ENCODE peak calls at places on chromosome 20, in ten cellular contexts. One of them, this sample, is unnamed.

GRCh38 chr20:37534401-37535157 is 6.9 kb upstream of the BLCAP start:
- DNase-seq in breast epithelium: no peak
- DNase-seq in Caki2: peak
- DNase-seq in right cardiac atrium: no peak
- DNase-seq in ACHN: peak
- DNase-seq in GM12892: no peak
- DNase-seq in amniotic stem cell: peak
- DNase-seq in AG04449: no peak
- DNase-seq in NCI-H526 treated with DMSO at 0.1 percent for 48 hours: peak
- DNase-seq in CMK: no peak
- DNase-seq in this sample: peak

GRCh38 chr20:3786665-3787639 is at the start of gene CENPB:
- DNase-seq in AG04449: no peak
- DNase-seq in ACHN: peak
- DNase-seq in GM12892: peak
- DNase-seq in Caki2: peak
- DNase-seq in CMK: peak
- DNase-seq in amniotic stem cell: peak
- DNase-seq in right cardiac atrium: peak
- DNase-seq in breast epithelium: peak
- DNase-seq in NCI-H526 treated with DMSO at 0.1 percent for 48 hours: peak
- DNase-seq in this sample: peak

GRCh38 chr20:32972181-32973076 is 31.8 kb downstream of the SUN5 start:
- DNase-seq in ACHN: no peak
- DNase-seq in amniotic stem cell: no peak
- DNase-seq in Caki2: no peak
- DNase-seq in right cardiac atrium: no peak
- DNase-seq in GM12892: peak
- DNase-seq in CMK: peak
- DNase-seq in breast epithelium: no peak
- DNase-seq in NCI-H526 treated with DMSO at 0.1 percent for 48 hours: no peak
- DNase-seq in AG04449: no peak
- DNase-seq in this sample: no peak

GRCh38 chr20:60058869-60059268 is 100.6 kb downstream of the CDH26 start:
- DNase-seq in GM12892: no peak
- DNase-seq in right cardiac atrium: no peak
- DNase-seq in breast epithelium: no peak
- DNase-seq in NCI-H526 treated with DMSO at 0.1 percent for 48 hours: no peak
- DNase-seq in amniotic stem cell: no peak
- DNase-seq in Caki2: no peak
- DNase-seq in ACHN: no peak
- DNase-seq in CMK: no peak
- DNase-seq in AG04449: no peak
- DNase-seq in this sample: no peak

GRCh38 chr20:62938105-62938888 is at the start of gene GID8:
- DNase-seq in ACHN: peak
- DNase-seq in AG04449: no peak
- DNase-seq in NCI-H526 treated with DMSO at 0.1 percent for 48 hours: peak
- DNase-seq in GM12892: peak
- DNase-seq in breast epithelium: no peak
- DNase-seq in CMK: no peak
- DNase-seq in Caki2: peak
- DNase-seq in amniotic stem cell: no peak
- DNase-seq in right cardiac atrium: peak
- DNase-seq in this sample: peak

GRCh38 chr20:34951252-34951651 is 4.4 kb downstream of the GSS start:
- DNase-seq in GM12892: no peak
- DNase-seq in breast epithelium: no peak
- DNase-seq in NCI-H526 treated with DMSO at 0.1 percent for 48 hours: peak
- DNase-seq in ACHN: no peak
- DNase-seq in amniotic stem cell: no peak
- DNase-seq in AG04449: no peak
- DNase-seq in right cardiac atrium: no peak
- DNase-seq in CMK: no peak
- DNase-seq in Caki2: no peak
- DNase-seq in this sample: no peak

GRCh38 chr20:32544893-32545840 is 40.0 kb downstream of the NOL4L start:
- DNase-seq in breast epithelium: no peak
- DNase-seq in amniotic stem cell: no peak
- DNase-seq in GM12892: no peak
- DNase-seq in ACHN: no peak
- DNase-seq in Caki2: no peak
- DNase-seq in AG04449: no peak
- DNase-seq in CMK: no peak
- DNase-seq in NCI-H526 treated with DMSO at 0.1 percent for 48 hours: no peak
- DNase-seq in right cardiac atrium: no peak
- DNase-seq in this sample: no peak

GRCh38 chr20:6134592-6134991 is 11.8 kb upstream of the FERMT1 start:
- DNase-seq in right cardiac atrium: no peak
- DNase-seq in AG04449: no peak
- DNase-seq in ACHN: no peak
- DNase-seq in GM12892: no peak
- DNase-seq in CMK: no peak
- DNase-seq in NCI-H526 treated with DMSO at 0.1 percent for 48 hours: no peak
- DNase-seq in Caki2: no peak
- DNase-seq in breast epithelium: no peak
- DNase-seq in amniotic stem cell: no peak
- DNase-seq in this sample: no peak

GRCh38 chr20:10359621-10360040 is 74.4 kb downstream of the MKKS start:
- DNase-seq in AG04449: no peak
- DNase-seq in right cardiac atrium: no peak
- DNase-seq in NCI-H526 treated with DMSO at 0.1 percent for 48 hours: no peak
- DNase-seq in Caki2: peak
- DNase-seq in CMK: no peak
- DNase-seq in ACHN: no peak
- DNase-seq in GM12892: no peak
- DNase-seq in breast epithelium: no peak
- DNase-seq in amniotic stem cell: no peak
- DNase-seq in this sample: no peak

GRCh38 chr20:32524871-32525501 is 60.1 kb downstream of the NOL4L start:
- DNase-seq in right cardiac atrium: peak
- DNase-seq in ACHN: no peak
- DNase-seq in GM12892: no peak
- DNase-seq in AG04449: no peak
- DNase-seq in CMK: no peak
- DNase-seq in Caki2: no peak
- DNase-seq in breast epithelium: peak
- DNase-seq in amniotic stem cell: no peak
- DNase-seq in NCI-H526 treated with DMSO at 0.1 percent for 48 hours: no peak
- DNase-seq in this sample: no peak

GRCh38 chr20:38893485-38894090 is 32.6 kb upstream of the FAM83D start:
- DNase-seq in ACHN: peak
- DNase-seq in AG04449: no peak
- DNase-seq in right cardiac atrium: peak
- DNase-seq in CMK: peak
- DNase-seq in Caki2: peak
- DNase-seq in breast epithelium: peak
- DNase-seq in NCI-H526 treated with DMSO at 0.1 percent for 48 hours: peak
- DNase-seq in amniotic stem cell: no peak
- DNase-seq in GM12892: peak
- DNase-seq in this sample: peak

GRCh38 chr20:43590036-43590391 is 723 bp upstream of the IFT52 start:
- DNase-seq in Caki2: no peak
- DNase-seq in CMK: no peak
- DNase-seq in breast epithelium: no peak
- DNase-seq in right cardiac atrium: no peak
- DNase-seq in NCI-H526 treated with DMSO at 0.1 percent for 48 hours: no peak
- DNase-seq in amniotic stem cell: no peak
- DNase-seq in AG04449: no peak
- DNase-seq in ACHN: peak
- DNase-seq in GM12892: no peak
- DNase-seq in this sample: no peak

GRCh38 chr20:20710443-20710842 is 2.0 kb downstream of the RALGAPA2 start:
- DNase-seq in Caki2: no peak
- DNase-seq in ACHN: no peak
- DNase-seq in breast epithelium: no peak
- DNase-seq in CMK: no peak
- DNase-seq in GM12892: no peak
- DNase-seq in amniotic stem cell: no peak
- DNase-seq in right cardiac atrium: no peak
- DNase-seq in NCI-H526 treated with DMSO at 0.1 percent for 48 hours: no peak
- DNase-seq in AG04449: no peak
- DNase-seq in this sample: no peak

GRCh38 chr20:730005-730404 is 38.3 kb downstream of the SLC52A3 start:
- DNase-seq in ACHN: no peak
- DNase-seq in GM12892: no peak
- DNase-seq in CMK: no peak
- DNase-seq in breast epithelium: no peak
- DNase-seq in Caki2: no peak
- DNase-seq in amniotic stem cell: no peak
- DNase-seq in NCI-H526 treated with DMSO at 0.1 percent for 48 hours: no peak
- DNase-seq in right cardiac atrium: no peak
- DNase-seq in AG04449: no peak
- DNase-seq in this sample: no peak

GRCh38 chr20:58482416-58482815 is 32.8 kb downstream of the APCDD1L start:
- DNase-seq in breast epithelium: no peak
- DNase-seq in amniotic stem cell: no peak
- DNase-seq in right cardiac atrium: no peak
- DNase-seq in GM12892: no peak
- DNase-seq in ACHN: no peak
- DNase-seq in AG04449: no peak
- DNase-seq in Caki2: no peak
- DNase-seq in CMK: no peak
- DNase-seq in NCI-H526 treated with DMSO at 0.1 percent for 48 hours: no peak
- DNase-seq in this sample: no peak

GRCh38 chr20:52105573-52106422 is 85.8 kb downstream of the ZFP64 start:
- DNase-seq in breast epithelium: no peak
- DNase-seq in Caki2: no peak
- DNase-seq in ACHN: peak
- DNase-seq in amniotic stem cell: no peak
- DNase-seq in right cardiac atrium: no peak
- DNase-seq in CMK: no peak
- DNase-seq in GM12892: no peak
- DNase-seq in AG04449: no peak
- DNase-seq in NCI-H526 treated with DMSO at 0.1 percent for 48 hours: peak
- DNase-seq in this sample: no peak

GRCh38 chr20:62252342-62252966 is 14.1 kb downstream of the OSBPL2 start:
- DNase-seq in CMK: no peak
- DNase-seq in Caki2: peak
- DNase-seq in NCI-H526 treated with DMSO at 0.1 percent for 48 hours: no peak
- DNase-seq in GM12892: no peak
- DNase-seq in ACHN: peak
- DNase-seq in breast epithelium: no peak
- DNase-seq in AG04449: no peak
- DNase-seq in right cardiac atrium: no peak
- DNase-seq in amniotic stem cell: no peak
- DNase-seq in this sample: peak

GRCh38 chr20:58449703-58450138 is 60.7 kb downstream of the VAPB start:
- DNase-seq in AG04449: no peak
- DNase-seq in amniotic stem cell: no peak
- DNase-seq in ACHN: no peak
- DNase-seq in Caki2: no peak
- DNase-seq in CMK: no peak
- DNase-seq in GM12892: no peak
- DNase-seq in right cardiac atrium: no peak
- DNase-seq in breast epithelium: no peak
- DNase-seq in NCI-H526 treated with DMSO at 0.1 percent for 48 hours: no peak
- DNase-seq in this sample: no peak

GRCh38 chr20:58406422-58407001 is 17.5 kb downstream of the VAPB start:
- DNase-seq in breast epithelium: no peak
- DNase-seq in AG04449: no peak
- DNase-seq in NCI-H526 treated with DMSO at 0.1 percent for 48 hours: no peak
- DNase-seq in amniotic stem cell: no peak
- DNase-seq in CMK: no peak
- DNase-seq in Caki2: no peak
- DNase-seq in right cardiac atrium: no peak
- DNase-seq in GM12892: no peak
- DNase-seq in ACHN: no peak
- DNase-seq in this sample: no peak

GRCh38 chr20:38426498-38426897 is 8.6 kb downstream of the SNHG17 start:
- DNase-seq in ACHN: no peak
- DNase-seq in CMK: no peak
- DNase-seq in breast epithelium: no peak
- DNase-seq in AG04449: no peak
- DNase-seq in amniotic stem cell: no peak
- DNase-seq in right cardiac atrium: no peak
- DNase-seq in Caki2: no peak
- DNase-seq in NCI-H526 treated with DMSO at 0.1 percent for 48 hours: no peak
- DNase-seq in GM12892: no peak
- DNase-seq in this sample: no peak

GRCh38 chr20:63252157-63252780 is 2.0 kb downstream of the NKAIN4 start:
- DNase-seq in AG04449: no peak
- DNase-seq in Caki2: no peak
- DNase-seq in CMK: no peak
- DNase-seq in GM12892: no peak
- DNase-seq in right cardiac atrium: no peak
- DNase-seq in NCI-H526 treated with DMSO at 0.1 percent for 48 hours: no peak
- DNase-seq in amniotic stem cell: no peak
- DNase-seq in ACHN: no peak
- DNase-seq in breast epithelium: no peak
- DNase-seq in this sample: no peak

GRCh38 chr20:25017257-25017803 is 24.8 kb upstream of the APMAP start:
- DNase-seq in amniotic stem cell: no peak
- DNase-seq in AG04449: no peak
- DNase-seq in CMK: no peak
- DNase-seq in ACHN: no peak
- DNase-seq in breast epithelium: peak
- DNase-seq in GM12892: no peak
- DNase-seq in right cardiac atrium: no peak
- DNase-seq in NCI-H526 treated with DMSO at 0.1 percent for 48 hours: peak
- DNase-seq in Caki2: no peak
- DNase-seq in this sample: no peak

GRCh38 chr20:61589055-61589385 is 337.0 kb downstream of the CDH4 start:
- DNase-seq in amniotic stem cell: no peak
- DNase-seq in AG04449: peak
- DNase-seq in CMK: no peak
- DNase-seq in breast epithelium: no peak
- DNase-seq in GM12892: no peak
- DNase-seq in right cardiac atrium: no peak
- DNase-seq in NCI-H526 treated with DMSO at 0.1 percent for 48 hours: no peak
- DNase-seq in ACHN: peak
- DNase-seq in Caki2: no peak
- DNase-seq in this sample: peak

GRCh38 chr20:51811040-51811351 is 8.7 kb upstream of the SALL4 start:
- DNase-seq in Caki2: no peak
- DNase-seq in CMK: no peak
- DNase-seq in AG04449: peak
- DNase-seq in ACHN: no peak
- DNase-seq in GM12892: no peak
- DNase-seq in right cardiac atrium: no peak
- DNase-seq in NCI-H526 treated with DMSO at 0.1 percent for 48 hours: no peak
- DNase-seq in breast epithelium: no peak
- DNase-seq in amniotic stem cell: no peak
- DNase-seq in this sample: no peak

GRCh38 chr20:62652051-62652893 is 10.0 kb downstream of the SLCO4A1 start:
- DNase-seq in amniotic stem cell: peak
- DNase-seq in breast epithelium: peak
- DNase-seq in GM12892: peak
- DNase-seq in AG04449: peak
- DNase-seq in right cardiac atrium: peak
- DNase-seq in Caki2: peak
- DNase-seq in CMK: no peak
- DNase-seq in NCI-H526 treated with DMSO at 0.1 percent for 48 hours: peak
- DNase-seq in ACHN: peak
- DNase-seq in this sample: peak

GRCh38 chr20:1718604-1719384 is 61.2 kb upstream of the SIRPG start:
- DNase-seq in CMK: no peak
- DNase-seq in NCI-H526 treated with DMSO at 0.1 percent for 48 hours: no peak
- DNase-seq in GM12892: no peak
- DNase-seq in AG04449: peak
- DNase-seq in ACHN: peak
- DNase-seq in right cardiac atrium: no peak
- DNase-seq in Caki2: no peak
- DNase-seq in breast epithelium: no peak
- DNase-seq in amniotic stem cell: peak
- DNase-seq in this sample: peak

GRCh38 chr20:2292711-2293110 is 3.1 kb upstream of the TGM3 start:
- DNase-seq in Caki2: no peak
- DNase-seq in NCI-H526 treated with DMSO at 0.1 percent for 48 hours: no peak
- DNase-seq in right cardiac atrium: no peak
- DNase-seq in amniotic stem cell: no peak
- DNase-seq in ACHN: no peak
- DNase-seq in AG04449: no peak
- DNase-seq in breast epithelium: no peak
- DNase-seq in GM12892: no peak
- DNase-seq in CMK: no peak
- DNase-seq in this sample: peak

GRCh38 chr20:17538517-17539170 is 7.5 kb upstream of the BFSP1 start:
- DNase-seq in AG04449: no peak
- DNase-seq in CMK: no peak
- DNase-seq in GM12892: no peak
- DNase-seq in ACHN: peak
- DNase-seq in right cardiac atrium: no peak
- DNase-seq in NCI-H526 treated with DMSO at 0.1 percent for 48 hours: no peak
- DNase-seq in amniotic stem cell: no peak
- DNase-seq in Caki2: peak
- DNase-seq in breast epithelium: no peak
- DNase-seq in this sample: no peak